ENCODE peak calls at places on chromosomes 4 and X, in eight cellular contexts. W is activated naive CD4-positive, alpha-beta T cell treated with anti-CD3 and anti-CD28 coated beads for 36 hours; E is iris pigment epithelial cell; Q is OCI-M1; A is activated T-helper 1 cell treated with anti-CD3 and anti-CD28 coated beads, Interleukin-2, amount 50 U/mL, for 16 hours; Y is MM.1S; I is CD8-positive, alpha-beta memory T cell; J is NCI-H1092 treated with DMSO at 0.1 percent for 48 hours. M is an unnamed sample.

GRCh38 chr4:7630559-7631287 is 196.0 kb upstream of the PSAPL1 start:
- DNase-seq in W (no peak), Q (no peak), I (no peak), Y (no peak), J (peak), A (no peak), E (peak), M (no peak)

GRCh38 chrX:9578083-9578779 is 113.4 kb downstream of the TBL1X start:
- DNase-seq in Q (no peak), E (no peak), A (no peak), Y (no peak), W (no peak), I (no peak), J (no peak), M (no peak)

GRCh38 chr4:25484243-25484721 is 107.2 kb downstream of the ANAPC4 start:
- DNase-seq in E (peak), W (no peak), Y (no peak), A (no peak), J (peak), Q (no peak), I (no peak), M (no peak)

GRCh38 chr4:88458091-88458740 is 1.3 kb downstream of the HERC5 start:
- DNase-seq in Y (no peak), A (no peak), W (no peak), I (no peak), Q (peak), J (no peak), E (no peak), M (no peak)

GRCh38 chrX:8075606-8076005 is 95.5 kb downstream of the VCX2 start:
- DNase-seq in J (no peak), A (no peak), Y (no peak), W (no peak), I (no peak), E (no peak), Q (no peak), M (no peak)

GRCh38 chrX:68084765-68085164 is 348.5 kb downstream of the OPHN1 start:
- DNase-seq in W (no peak), A (no peak), J (no peak), Y (no peak), E (peak), I (no peak), Q (peak), M (no peak)

GRCh38 chr4:16109256-16109655 is 25.4 kb upstream of the PROM1 start:
- DNase-seq in W (no peak), Y (no peak), I (no peak), E (no peak), Q (no peak), J (no peak), A (no peak), M (no peak)

GRCh38 chrX:154661200-154661599 is 7.8 kb upstream of the CTAG2 start:
- DNase-seq in A (no peak), W (no peak), Y (no peak), J (no peak), Q (no peak), I (no peak), E (no peak), M (no peak)

M was measured in mesothelial cell of epicardium.